ENCODE peak calls at places on chromosomes 4 and X, in nine cellular contexts. T is mammary epithelial cell; N is NCI-H69; H is activated CD4-positive, alpha-beta T cell treated with anti-CD3 and anti-CD28 coated beads, Interleukin-2, amount 50 U/mL, for 1 hour; Y is chondrocyte; B is ecto neural progenitor cell; P is DND-41; W is Right ventricle myocardium superior; D is activated T-helper 1 cell treated with anti-CD3 and anti-CD28 coated beads, Interleukin-12 subunit alpha, Interleukin-12 subunit beta, Interleukin-2, Interleukin-4 antibody, amounts not matched to agents 30 ng/mL and 10 ng/mL and 1 ng/mL, durations not matched to agents 14 hours and 24 hours and 36 hours. E is an unnamed sample.
A peak's percentile ranks its signal among the peaks of the same experiment; 100 is the strongest.

GRCh38 chr4:48138936-48139335 is 4.9 kb upstream of the TXK start:
- DNase-seq in T (no peak), N (no peak), H (peak; percentile 22), Y (no peak), B (no peak), P (no peak), W (no peak), D (peak; percentile 56), E (no peak)

GRCh38 chr4:10715696-10716095 is 31.1 kb upstream of the CLNK start:
- DNase-seq in T (no peak), N (peak; percentile 76), H (no peak), Y (no peak), B (no peak), P (no peak), W (no peak), D (no peak), E (no peak)

GRCh38 chr4:120723105-120723504 is 199.4 kb downstream of the PRDM5 start:
- DNase-seq in T (no peak), N (no peak), H (no peak), Y (no peak), B (no peak), P (no peak), W (no peak), D (no peak), E (no peak)

GRCh38 chrX:18649498-18649951 is 22.4 kb downstream of the RS1 start:
- DNase-seq in T (no peak), N (peak; percentile 22), H (no peak), Y (no peak), B (no peak), P (no peak), W (no peak), D (no peak), E (peak; percentile 21)

GRCh38 chrX:46279925-46280313 is 265.3 kb downstream of the ZNF674 start:
- DNase-seq in T (peak; percentile 78), N (peak; percentile 8), H (no peak), Y (no peak), B (no peak), P (no peak), W (no peak), D (no peak), E (no peak)

GRCh38 chrX:100645106-100645505 is 1.1 kb downstream of the SRPX2 start:
- DNase-seq in T (peak; percentile 20), N (no peak), H (no peak), Y (no peak), B (no peak), P (no peak), W (no peak), D (no peak), E (no peak)

GRCh38 chr4:82248903-82249632 is 124.7 kb downstream of the HNRNPD start:
- DNase-seq in T (no peak), N (no peak), H (no peak), Y (no peak), B (no peak), P (no peak), W (no peak), D (no peak), E (no peak)

GRCh38 chr4:5134620-5135019 is 83.3 kb downstream of the STK32B start:
- DNase-seq in T (no peak), N (no peak), H (no peak), Y (no peak), B (no peak), P (peak; percentile 10), W (no peak), D (no peak), E (no peak)

GRCh38 chrX:41960142-41960541 is 36.8 kb upstream of the CASK start:
- DNase-seq in T (no peak), N (peak; percentile 4), H (no peak), Y (no peak), B (no peak), P (no peak), W (no peak), D (no peak), E (no peak)

GRCh38 chrX:2463973-2464676 is 36.7 kb downstream of the DHRSX start:
- DNase-seq in T (no peak), N (no peak), H (no peak), Y (no peak), B (no peak), P (no peak), W (no peak), D (no peak), E (peak; percentile 52)

GRCh38 chrX:53116101-53116500 is 22.2 kb downstream of the KANTR start:
- DNase-seq in T (no peak), N (no peak), H (no peak), Y (no peak), B (no peak), P (no peak), W (no peak), D (no peak), E (no peak)

GRCh38 chrX:26925088-26925487 is 538.1 kb downstream of the PPP4R3C start:
- DNase-seq in T (peak; percentile 47), N (peak; percentile 79), H (no peak), Y (no peak), B (no peak), P (no peak), W (no peak), D (no peak), E (no peak)

GRCh38 chrX:45428816-45429215 is 228.1 kb upstream of the DIPK2B start:
- DNase-seq in T (no peak), N (no peak), H (no peak), Y (no peak), B (no peak), P (no peak), W (no peak), D (no peak), E (no peak)

GRCh38 chr4:90292438-90292837 is 165.2 kb downstream of the CCSER1 start:
- DNase-seq in T (no peak), N (peak; percentile 3), H (no peak), Y (no peak), B (no peak), P (no peak), W (no peak), D (no peak), E (no peak)

GRCh38 chr4:48698029-48698901 is 81.8 kb downstream of the FRYL start:
- DNase-seq in T (peak; percentile 94), N (peak; percentile 10), H (no peak), Y (no peak), B (no peak), P (no peak), W (peak; percentile 53), D (no peak), E (no peak)

GRCh38 chr4:87123241-87123640 is 97.2 kb downstream of the KLHL8 start:
- DNase-seq in T (no peak), N (peak; percentile 2), H (no peak), Y (no peak), B (no peak), P (no peak), W (no peak), D (no peak), E (no peak)

GRCh38 chrX:40108959-40109287 is 11.2 kb upstream of the BCOR start:
- DNase-seq in T (peak; percentile 79), N (peak; percentile 83), H (peak; percentile 59), Y (no peak), B (peak; percentile 78), P (peak; percentile 74), W (peak; percentile 85), D (peak; percentile 30), E (peak; percentile 27)

GRCh38 chr4:78788005-78788889 is 12.1 kb downstream of the BMP2K start:
- DNase-seq in T (no peak), N (no peak), H (no peak), Y (no peak), B (no peak), P (no peak), W (no peak), D (no peak), E (no peak)

GRCh38 chrX:57156397-57157049 is 19.3 kb upstream of the SPIN2A start:
- DNase-seq in T (peak; percentile 17), N (no peak), H (no peak), Y (no peak), B (no peak), P (peak; percentile 25), W (peak; percentile 39), D (no peak), E (peak; percentile 41)

GRCh38 chrX:46376246-46376885 is 168.9 kb downstream of the ZNF674 start:
- DNase-seq in T (peak; percentile 61), N (peak; percentile 67), H (peak; percentile 1), Y (no peak), B (peak; percentile 52), P (peak; percentile 47), W (no peak), D (peak; percentile 1), E (peak; percentile 11)

GRCh38 chrX:51891821-51892551 is 1.4 kb upstream of the MAGED1 start:
- DNase-seq in T (no peak), N (peak; percentile 68), H (no peak), Y (peak; percentile 64), B (no peak), P (no peak), W (peak; percentile 46), D (no peak), E (no peak)